ENCODE peak calls at places on chromosomes 12 and 14, in ten cellular contexts. F is HuH-7.5; D is lower leg skin; A is uterus; W is T-helper 17 cell; L is thyroid gland; P is CD4-positive, alpha-beta T cell; H is activated T-cell treated with anti-CD3 and anti-CD28 coated beads, Interleukin-2, amount 50 U/mL, for 1 hour; B is posterior cingulate gyrus; C is trophoblast cell. K is an unnamed sample.
A peak's percentile ranks its signal among the peaks of the same experiment; 100 is the strongest.

GRCh38 chr14:66610154-66610563 is 102.2 kb downstream of the GPHN start:
- DNase-seq in F (no peak), D (no peak), A (no peak), W (no peak), L (no peak), P (no peak), H (no peak), B (no peak), C (no peak), K (no peak)

GRCh38 chr12:79553863-79554574 is 136.7 kb downstream of the PAWR start:
- DNase-seq in F (no peak), D (no peak), A (no peak), W (no peak), L (no peak), P (no peak), H (no peak), B (no peak), C (no peak), K (no peak)

GRCh38 chr12:14723763-14724162 is 27.4 kb upstream of the GUCY2C start:
- DNase-seq in F (peak; percentile 29), D (peak; percentile 17), A (peak; percentile 17), W (peak; percentile 17), L (peak; percentile 47), P (peak; percentile 45), H (peak; percentile 55), B (no peak), C (peak; percentile 53), K (no peak)

GRCh38 chr14:25381498-25381897 is 331.6 kb upstream of the STXBP6 start:
- DNase-seq in F (no peak), D (no peak), A (no peak), W (no peak), L (no peak), P (no peak), H (no peak), B (no peak), C (no peak), K (no peak)

GRCh38 chr14:63563370-63564026 is 20.3 kb upstream of the PPP2R5E start:
- DNase-seq in F (no peak), D (no peak), A (no peak), W (no peak), L (no peak), P (no peak), H (no peak), B (no peak), C (peak; percentile 69), K (no peak)

GRCh38 chr14:104486222-104486743 is 93.3 kb upstream of the C14orf180 start:
- DNase-seq in F (no peak), D (no peak), A (no peak), W (no peak), L (no peak), P (no peak), H (no peak), B (no peak), C (no peak), K (no peak)

GRCh38 chr14:29941401-29941800 is 13.8 kb upstream of the PRKD1 start:
- DNase-seq in F (no peak), D (no peak), A (no peak), W (no peak), L (no peak), P (no peak), H (no peak), B (no peak), C (no peak), K (no peak)

GRCh38 chr12:4202482-4202881 is 71.1 kb upstream of the CCND2 start:
- DNase-seq in F (no peak), D (no peak), A (no peak), W (no peak), L (no peak), P (no peak), H (no peak), B (no peak), C (no peak), K (no peak)

GRCh38 chr14:74459289-74459946 is 33.4 kb upstream of the SYNDIG1L start:
- DNase-seq in F (peak; percentile 40), D (no peak), A (no peak), W (no peak), L (peak; percentile 37), P (no peak), H (peak; percentile 22), B (no peak), C (peak; percentile 20), K (peak; percentile 39)

GRCh38 chr12:80815351-80815750 is 98.6 kb downstream of the MYF5 start:
- DNase-seq in F (no peak), D (no peak), A (no peak), W (no peak), L (no peak), P (no peak), H (no peak), B (no peak), C (no peak), K (no peak)

GRCh38 chr12:76299536-76300296 is 48.5 kb downstream of the BBS10 start:
- DNase-seq in F (peak; percentile 30), D (no peak), A (no peak), W (no peak), L (no peak), P (no peak), H (no peak), B (no peak), C (peak; percentile 77), K (no peak)

GRCh38 chr14:103315368-103315911 is 18.6 kb upstream of the EIF5 start:
- DNase-seq in F (no peak), D (peak; percentile 21), A (no peak), W (no peak), L (peak; percentile 81), P (no peak), H (no peak), B (no peak), C (peak; percentile 17), K (peak; percentile 67)

GRCh38 chr14:66508846-66509621 is 1.1 kb downstream of the GPHN start:
- DNase-seq in F (peak; percentile 11), D (peak; percentile 22), A (peak; percentile 39), W (peak; percentile 19), L (peak; percentile 44), P (no peak), H (peak; percentile 54), B (peak; percentile 23), C (peak; percentile 3), K (peak; percentile 39)

GRCh38 chr12:32273063-32273521 is 126.3 kb upstream of the FGD4 start:
- DNase-seq in F (no peak), D (no peak), A (no peak), W (no peak), L (no peak), P (no peak), H (no peak), B (no peak), C (no peak), K (no peak)

GRCh38 chr14:103518416-103519042 is 4.1 kb downstream of the CKB start:
- DNase-seq in F (peak; percentile 97), D (no peak), A (peak; percentile 75), W (peak; percentile 44), L (peak; percentile 74), P (peak; percentile 54), H (peak; percentile 73), B (peak; percentile 61), C (no peak), K (peak; percentile 71)

GRCh38 chr14:63972323-63972932 is 119.6 kb downstream of the SYNE2 start:
- DNase-seq in F (no peak), D (no peak), A (no peak), W (no peak), L (no peak), P (no peak), H (no peak), B (no peak), C (no peak), K (no peak)

GRCh38 chr12:93302331-93303229 is 75.1 kb upstream of the NUDT4 start:
- DNase-seq in F (no peak), D (no peak), A (no peak), W (no peak), L (peak; percentile 55), P (no peak), H (no peak), B (no peak), C (no peak), K (peak; percentile 13)

GRCh38 chr14:99887407-99887806 is 94.2 kb downstream of the EML1 start:
- DNase-seq in F (no peak), D (no peak), A (no peak), W (no peak), L (no peak), P (no peak), H (no peak), B (no peak), C (no peak), K (no peak)

GRCh38 chr12:119444462-119445044 is 110.0 kb downstream of the CCDC60 start:
- DNase-seq in F (peak; percentile 20), D (peak; percentile 12), A (peak; percentile 13), W (no peak), L (peak; percentile 65), P (peak; percentile 7), H (no peak), B (peak; percentile 12), C (peak; percentile 61), K (peak; percentile 59)